ENCODE peak calls at places on chromosomes 6 and 20, in seven cellular contexts. S, N, X, M, B, Y and C are unnamed samples.

GRCh38 chr6:89999154-89999553 is 104.9 kb downstream of the GJA10 start:
- DNase-seq in Y (no peak), B (no peak), X (no peak), M (peak; percentile 17), S (no peak), N (peak; percentile 37), C (no peak)

GRCh38 chr20:1696521-1697209 is 39.1 kb upstream of the SIRPG start:
- DNase-seq in N (no peak), S (no peak), M (no peak), Y (no peak), B (peak; percentile 26), X (no peak), C (no peak)

GRCh38 chr6:130070747-130071146 is 52.4 kb downstream of the L3MBTL3 start:
- DNase-seq in X (no peak), M (no peak), S (no peak), Y (no peak), N (no peak), B (no peak), C (no peak)

GRCh38 chr6:24234043-24234442 is 108.0 kb downstream of the NRSN1 start:
- DNase-seq in X (no peak), Y (no peak), B (no peak), S (no peak), N (no peak), M (no peak), C (no peak)

GRCh38 chr6:45477785-45478184 is 100.1 kb upstream of the SUPT3H start:
- DNase-seq in Y (no peak), N (no peak), M (no peak), B (no peak), X (no peak), S (no peak), C (no peak)

GRCh38 chr20:10848810-10849370 is 175.1 kb upstream of the JAG1 start:
- DNase-seq in S (no peak), X (peak; percentile 30), M (peak; percentile 92), N (no peak), Y (no peak), B (peak; percentile 56), C (no peak)

GRCh38 chr6:53635322-53635721 is 30.2 kb downstream of the KLHL31 start:
- DNase-seq in N (peak; percentile 15), Y (peak; percentile 52), X (no peak), M (peak; percentile 3), S (no peak), B (no peak), C (no peak)

GRCh38 chr20:13898012-13898612 is 92.3 kb downstream of the SEL1L2 start:
- DNase-seq in S (no peak), N (no peak), X (no peak), Y (no peak), B (peak; percentile 29), M (no peak), C (no peak)

GRCh38 chr6:90413867-90414266 is 117.2 kb upstream of the BACH2 start:
- DNase-seq in B (no peak), S (no peak), N (peak; percentile 24), M (peak; percentile 37), X (peak; percentile 68), Y (peak; percentile 51), C (peak; percentile 57)

GRCh38 chr20:25319241-25320034 is 71.2 kb downstream of the ABHD12 start:
- DNase-seq in M (no peak), N (no peak), B (no peak), Y (no peak), S (no peak), X (no peak), C (no peak)

GRCh38 chr6:127606131-127606562 is 29.2 kb downstream of the C6orf58 start:
- DNase-seq in B (peak; percentile 29), X (peak; percentile 56), M (peak; percentile 50), N (peak; percentile 44), Y (peak; percentile 38), S (no peak), C (no peak)

GRCh38 chr6:2522521-2522920 is 228.2 kb downstream of the MYLK4 start:
- DNase-seq in X (no peak), B (peak; percentile 86), M (peak; percentile 84), Y (no peak), N (no peak), S (no peak), C (no peak)

GRCh38 chr6:144284753-144285547 is at the start of gene UTRN:
- DNase-seq in B (peak; percentile 88), Y (peak; percentile 75), S (peak; percentile 47), M (peak; percentile 90), N (peak; percentile 8), X (peak; percentile 88), C (peak; percentile 82)

GRCh38 chr6:149871182-149871581 is 7.0 kb upstream of the LRP11 start:
- DNase-seq in X (no peak), M (no peak), B (no peak), Y (no peak), S (no peak), N (no peak), C (no peak)

GRCh38 chr6:147063469-147064031 is 140.7 kb upstream of the STXBP5 start:
- DNase-seq in X (no peak), Y (no peak), B (no peak), S (no peak), M (peak; percentile 74), N (no peak), C (no peak)

GRCh38 chr6:28794175-28795002 is 129.4 kb downstream of the TRIM27 start:
- DNase-seq in B (peak; percentile 85), Y (no peak), S (no peak), M (peak; percentile 65), N (no peak), X (peak; percentile 61), C (no peak)

GRCh38 chr6:151763938-151764680 is 43.4 kb upstream of the ESR1 start:
- DNase-seq in X (peak; percentile 98), M (peak; percentile 95), B (peak; percentile 59), Y (peak; percentile 77), N (peak; percentile 71), S (peak; percentile 34), C (peak; percentile 54)

GRCh38 chr20:62914970-62915457 is 11.3 kb downstream of the DIDO1 start:
- DNase-seq in M (peak; percentile 64), B (peak; percentile 52), N (no peak), X (peak; percentile 85), Y (no peak), S (no peak), C (no peak)

GRCh38 chr6:133645000-133645619 is 243.8 kb upstream of the TCF21 start:
- DNase-seq in Y (no peak), M (peak; percentile 79), S (no peak), N (no peak), X (no peak), B (no peak), C (no peak)

GRCh38 chr6:149961728-149962425 is 1.9 kb upstream of the ULBP1 start:
- DNase-seq in S (no peak), Y (no peak), N (peak; percentile 40), M (no peak), X (peak; percentile 64), B (peak; percentile 52), C (no peak)

GRCh38 chr6:142760152-142760551 is 184.8 kb downstream of the HIVEP2 start:
- DNase-seq in B (no peak), M (peak; percentile 19), Y (no peak), X (no peak), S (no peak), N (no peak), C (no peak)

GRCh38 chr20:19661717-19662637 is 96.1 kb upstream of the RIN2 start:
- DNase-seq in S (peak; percentile 56), N (peak; percentile 51), X (peak; percentile 61), B (peak; percentile 80), M (peak; percentile 82), Y (peak; percentile 70), C (peak; percentile 70)

GRCh38 chr20:32535953-32536823 is 48.9 kb downstream of the NOL4L start:
- DNase-seq in N (peak; percentile 77), M (peak; percentile 22), X (peak; percentile 82), S (peak; percentile 87), Y (peak; percentile 77), B (peak; percentile 63), C (peak; percentile 92)

GRCh38 chr6:26064619-26065257 is 22.5 kb upstream of the HFE start:
- DNase-seq in Y (no peak), N (peak; percentile 30), S (peak; percentile 29), X (no peak), B (peak; percentile 74), M (peak; percentile 74), C (no peak)

GRCh38 chr6:45679631-45680030 is 301.9 kb upstream of the SUPT3H start:
- DNase-seq in M (no peak), S (no peak), X (no peak), Y (no peak), N (no peak), B (no peak), C (no peak)

GRCh38 chr6:168326294-168327261 is 7.0 kb upstream of the DACT2 start:
- DNase-seq in S (no peak), M (peak; percentile 99), N (no peak), Y (no peak), B (no peak), X (no peak), C (no peak)

DNA sequence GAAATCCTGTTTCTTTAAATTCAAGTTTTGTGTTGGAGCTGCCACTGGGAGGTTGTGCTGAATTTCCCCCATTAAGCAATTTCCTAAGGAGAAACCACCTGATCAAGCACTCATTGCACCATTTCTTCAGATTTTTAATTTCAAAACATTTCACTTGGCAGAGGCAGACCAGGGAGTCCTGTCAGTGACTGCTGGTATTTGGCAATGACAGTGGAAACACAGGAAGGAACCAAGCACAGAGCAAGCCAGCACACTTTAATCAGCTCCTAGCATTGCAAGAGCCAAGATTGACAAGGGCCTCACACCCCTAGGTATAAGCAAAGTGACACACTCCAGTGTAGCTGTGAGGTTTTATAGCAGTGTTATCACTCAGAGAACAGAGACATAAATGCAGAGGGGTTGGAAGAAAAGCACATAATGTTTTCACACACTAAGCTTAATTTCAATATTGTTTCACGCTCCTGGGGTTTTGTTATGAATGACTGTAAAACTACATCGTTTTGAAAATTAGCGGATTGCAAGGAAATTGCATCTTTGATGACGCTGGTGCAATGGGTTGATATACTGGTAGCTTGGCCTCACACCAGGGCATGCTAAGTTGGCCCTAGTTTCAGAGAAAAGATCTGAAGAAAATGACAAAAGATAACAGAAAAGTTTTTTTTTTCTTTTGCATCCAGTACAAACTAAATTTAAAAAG is 768.4 kb downstream of the TFAP2A start:
- DNase-seq in N (no peak), Y (no peak), M (peak; percentile 96), S (no peak), X (no peak), B (peak; percentile 61), C (no peak)
- TF ChIP-seq CTCF in N (no peak), Y (no peak), M (no peak), S (no peak), X (no peak), B (no peak), C (no peak)

GRCh38 chr6:125791151-125791819 is 525 bp downstream of the NCOA7 start:
- DNase-seq in B (peak; percentile 66), X (peak; percentile 43), N (peak; percentile 60), Y (no peak), M (peak; percentile 58), S (no peak), C (peak; percentile 67)
- TF ChIP-seq CTCF in B (peak; percentile 65), X (peak; percentile 56), N (peak; percentile 72), Y (no peak), M (peak; percentile 69), S (peak; percentile 73), C (peak; percentile 66)

GRCh38 chr20:58378704-58379103 is 10.3 kb upstream of the VAPB start:
- DNase-seq in B (no peak), S (no peak), X (no peak), Y (no peak), N (no peak), M (no peak), C (no peak)
- TF ChIP-seq CTCF in B (no peak), S (no peak), X (peak; percentile 36), Y (no peak), N (peak; percentile 38), M (peak; percentile 19), C (no peak)

GRCh38 chr6:87066449-87067288 is 28.2 kb downstream of the CGA start:
- DNase-seq in S (peak; percentile 12), M (peak; percentile 81), Y (peak; percentile 46), N (peak; percentile 61), B (peak; percentile 75), X (no peak), C (peak; percentile 75)
- TF ChIP-seq CTCF in S (peak; percentile 61), M (peak; percentile 60), Y (peak; percentile 61), N (peak; percentile 72), B (peak; percentile 60), X (peak; percentile 84), C (peak; percentile 25)